ENCODE peak calls at places on chromosomes 5 and 9, in nine cellular contexts. I is fibroblast of mammary gland, S is heart right ventricle, T is gastrocnemius medialis, F is breast epithelium, J is A549, C is brain microvascular endothelial cell, U is epithelial cell of esophagus, P is dorsolateral prefrontal cortex. K is an unnamed sample.

GRCh38 chr5:63127054-63127453 is 548.4 kb downstream of the LRRC70 start:
- DNase-seq in I (peak; percentile 53), S (no peak), U (peak; percentile 52), C (peak; percentile 42), P (no peak), F (no peak), J (no peak), T (no peak), K (no peak)

GRCh38 chr9:73579823-73580222 is 428.2 kb downstream of the ANXA1 start:
- DNase-seq in I (no peak), J (no peak), P (no peak), S (no peak), U (no peak), T (no peak), C (no peak), F (no peak), K (no peak)

GRCh38 chr9:87580941-87581438 is 83.3 kb downstream of the DAPK1 start:
- DNase-seq in F (no peak), U (no peak), S (no peak), T (no peak), I (no peak), P (no peak), C (no peak), J (no peak), K (no peak)

GRCh38 chr5:132272341-132273210 is 15.1 kb downstream of the PDLIM4 start:
- DNase-seq in P (no peak), J (peak; percentile 58), S (no peak), U (peak; percentile 35), I (peak; percentile 48), T (no peak), C (peak; percentile 38), F (no peak), K (no peak)

GRCh38 chr5:180324633-180324955 is 28.5 kb downstream of the GFPT2 start:
- DNase-seq in S (no peak), J (no peak), U (no peak), I (no peak), F (no peak), T (no peak), P (no peak), C (no peak), K (no peak)

GRCh38 chr5:179065703-179066102 is 5.5 kb downstream of the ZNF354C start:
- DNase-seq in U (no peak), T (no peak), C (no peak), S (no peak), F (no peak), P (no peak), J (no peak), I (no peak), K (no peak)

GRCh38 chr5:179613460-179614071 is 9.9 kb downstream of the HNRNPH1 start:
- DNase-seq in U (peak; percentile 45), I (no peak), T (no peak), J (no peak), S (no peak), C (no peak), F (no peak), P (no peak), K (no peak)

GRCh38 chr5:10513501-10514442 is 50.1 kb upstream of the ANKRD33B start:
- DNase-seq in S (no peak), F (no peak), U (no peak), P (no peak), J (peak; percentile 89), T (no peak), I (peak; percentile 88), C (peak; percentile 69), K (no peak)

GRCh38 chr5:61590473-61590872 is 258.4 kb downstream of the ZSWIM6 start:
- DNase-seq in J (no peak), S (no peak), U (no peak), P (no peak), I (no peak), F (no peak), C (no peak), T (no peak), K (no peak)

GRCh38 chr9:93143830-93144530 is 9.9 kb upstream of the NINJ1 start:
- DNase-seq in U (no peak), F (peak; percentile 77), P (peak; percentile 69), S (no peak), J (no peak), T (peak; percentile 70), I (no peak), C (no peak), K (peak; percentile 69)

GRCh38 chr9:121298016-121298538 is 30.1 kb downstream of the GSN start:
- DNase-seq in T (no peak), U (no peak), F (no peak), C (no peak), J (no peak), S (no peak), P (no peak), I (no peak), K (no peak)

GRCh38 chr9:34124923-34125322 is 1.6 kb downstream of the DCAF12 start:
- DNase-seq in I (peak; percentile 20), P (no peak), T (no peak), U (peak; percentile 55), J (no peak), C (no peak), S (no peak), F (no peak), K (no peak)

DNA sequence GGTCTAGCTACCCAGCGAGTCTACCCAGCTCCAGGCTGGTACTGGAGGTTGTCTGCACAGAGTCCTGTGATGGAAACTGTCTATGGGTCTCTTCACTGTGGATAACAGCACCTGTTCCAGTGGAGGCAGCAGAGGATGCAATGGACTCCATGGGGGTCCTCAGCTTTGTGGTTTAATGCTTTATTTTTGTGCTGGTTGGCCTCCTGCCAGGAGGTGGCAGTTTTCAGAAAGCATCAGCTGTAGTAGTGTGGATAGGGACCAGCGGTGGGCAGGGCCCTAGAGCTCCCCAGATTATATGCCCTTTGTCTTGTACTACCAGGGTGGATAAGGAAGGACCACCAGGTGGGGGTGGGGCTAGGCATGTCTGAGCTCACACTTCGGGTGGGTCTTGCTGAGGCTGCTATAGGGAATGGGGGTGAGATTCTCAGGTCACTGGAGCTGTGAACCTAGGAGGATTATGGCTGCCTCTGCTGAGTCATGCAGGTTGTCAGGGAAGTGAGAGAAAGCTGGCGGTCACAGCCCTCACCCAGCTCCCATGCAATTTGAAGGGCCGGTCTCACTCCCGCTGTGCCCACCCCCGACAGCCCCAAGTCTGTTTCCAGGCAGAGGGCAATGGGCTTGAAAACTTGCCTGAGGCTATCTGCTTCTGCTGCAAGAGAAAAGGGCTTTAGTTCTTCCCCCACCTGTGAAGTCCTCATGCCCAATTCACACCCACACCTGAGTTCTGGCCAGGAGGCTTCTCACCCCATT is 397.1 kb downstream of the TLE1 start:
- DNase-seq in U (no peak), P (no peak), S (no peak), T (no peak), F (no peak), J (no peak), I (no peak), C (no peak), K (no peak)
- TF ChIP-seq CTCF in U (no peak), P (no peak), S (no peak), T (no peak), F (no peak), J (no peak), I (no peak), C (no peak), K (no peak)

GRCh38 chr9:94950733-94951590 is 224.5 kb downstream of the AOPEP start:
- DNase-seq in U (peak; percentile 28), J (no peak), T (no peak), S (no peak), I (peak; percentile 27), C (no peak), F (no peak), P (no peak), K (no peak)
- H3K4me3 ChIP-seq in U (no peak overlapping the region), J (no peak overlapping the region), T (no peak overlapping the region), S (no peak overlapping the region), I (no peak overlapping the region), C (no peak overlapping the region), F (no peak overlapping the region), P (no peak overlapping the region), K (no peak overlapping the region)

DNA sequence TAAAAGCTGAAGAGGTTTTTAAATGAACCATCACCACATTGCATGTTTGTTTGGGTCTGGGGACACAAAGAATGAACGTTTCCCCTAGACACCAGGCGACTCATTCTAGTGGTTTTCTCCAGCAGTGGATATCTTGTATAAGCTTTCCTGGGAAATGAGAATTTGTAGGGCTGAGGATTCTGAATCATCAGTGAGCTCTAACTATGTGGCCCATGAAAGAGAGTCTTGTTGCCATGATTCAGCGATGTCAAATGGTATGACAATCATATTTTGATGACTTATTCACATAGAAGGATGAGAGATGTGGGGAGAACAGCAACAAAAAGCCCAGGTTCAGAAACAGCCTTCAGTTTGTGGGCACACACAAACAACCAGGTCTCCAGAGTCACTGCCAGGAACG is 13.1 kb downstream of the ZNF474 start:
- DNase-seq in I (peak; percentile 85), T (no peak), C (peak; percentile 94), U (peak; percentile 81), J (peak; percentile 20), P (no peak), S (no peak), F (no peak), K (no peak)
- TF ChIP-seq CTCF in I (no peak), T (no peak), C (no peak), U (no peak), J (no peak), P (no peak), S (no peak), F (no peak), K (no peak)

GRCh38 chr9:129695870-129696269 is 30.4 kb downstream of the PRRX2 start:
- DNase-seq in J (no peak), F (no peak), C (no peak), I (no peak), S (no peak), P (no peak), T (no peak), U (no peak), K (no peak)

GRCh38 chr9:129694265-129694664 is 28.8 kb downstream of the PRRX2 start:
- DNase-seq in S (no peak), J (no peak), I (no peak), T (no peak), C (no peak), U (no peak), P (no peak), F (no peak), K (no peak)

GRCh38 chr9:129697956-129698757 is 32.7 kb downstream of the PRRX2 start:
- DNase-seq in I (peak; percentile 98), C (no peak), J (no peak), F (no peak), P (no peak), S (peak; percentile 43), U (peak; percentile 7), T (no peak), K (no peak)

GRCh38 chr9:129697111-129697955 is 31.9 kb downstream of the PRRX2 start:
- DNase-seq in U (peak; percentile 34), S (peak; percentile 48), F (no peak), I (peak; percentile 92), P (no peak), J (peak; percentile 44), C (peak; percentile 45), T (no peak), K (peak; percentile 41)

GRCh38 chr9:129696803-129697110 is 31.3 kb downstream of the PRRX2 start:
- DNase-seq in F (no peak), C (no peak), J (no peak), I (no peak), S (no peak), T (no peak), U (no peak), P (no peak), K (no peak)
- H3K4me3 ChIP-seq in F (peak overlapping the region; percentile 67), C (peak overlapping the region; percentile 45), J (peak overlapping the region; percentile 64), I (peak overlapping the region; percentile 27), S (peak overlapping the region; percentile 19), T (peak overlapping the region; percentile 37), U (no peak overlapping the region), P (peak overlapping the region; percentile 55), K (no peak overlapping the region)

K was measured in left lung.